ENCODE peak calls at places on chromosomes 13 and 19, in four cellular contexts. U, T, D and J are unnamed samples.

GRCh38 chr13:36166051-36166450 is 34.9 kb upstream of the DCLK1 start:
- DNase-seq in U (no peak), T (no peak), D (no peak), J (no peak)

GRCh38 chr13:51644649-51645048 is 60.4 kb downstream of the WDFY2 start:
- DNase-seq in U (no peak), T (peak), D (no peak), J (peak)

GRCh38 chr19:32642771-32643170 is 32.2 kb downstream of the ANKRD27 start:
- DNase-seq in U (no peak), T (no peak), D (no peak), J (no peak)

GRCh38 chr19:42628411-42629135 is 33.8 kb upstream of the CEACAM8 start:
- DNase-seq in U (no peak), T (no peak), D (no peak), J (no peak)

GRCh38 chr13:100363874-100364273 is 224.7 kb downstream of the GGACT start:
- DNase-seq in U (no peak), T (peak), D (no peak), J (peak)

GRCh38 chr13:106400282-106400681 is 135.2 kb downstream of the EFNB2 start:
- DNase-seq in U (no peak), T (no peak), D (no peak), J (no peak)

GRCh38 chr19:40466219-40467006 is at the start of gene SPTBN4:
- DNase-seq in U (no peak), T (no peak), D (no peak), J (no peak)

GRCh38 chr13:40388617-40389016 is 277.8 kb downstream of the FOXO1 start:
- DNase-seq in U (no peak), T (no peak), D (no peak), J (peak)

GRCh38 chr19:55473613-55474012 is 2.8 kb upstream of the ZNF628 start:
- DNase-seq in U (no peak), T (no peak), D (no peak), J (no peak)

GRCh38 chr19:8320564-8321066 is 560 bp downstream of the NDUFA7 start:
- DNase-seq in U (no peak), T (no peak), D (no peak), J (no peak)

GRCh38 chr19:18992696-18993095 is 40.6 kb downstream of the SUGP2 start:
- DNase-seq in U (no peak), T (no peak), D (no peak), J (no peak)

GRCh38 chr19:18998276-18998675 is 35.0 kb downstream of the SUGP2 start:
- DNase-seq in U (no peak), T (no peak), D (no peak), J (no peak)

GRCh38 chr19:18996351-18996750 is 37.0 kb downstream of the SUGP2 start:
- DNase-seq in U (no peak), T (no peak), D (no peak), J (no peak)

GRCh38 chr19:18996796-18997394 is 36.4 kb downstream of the SUGP2 start:
- DNase-seq in U (no peak), T (no peak), D (no peak), J (no peak)

GRCh38 chr19:18995804-18996241 is 37.5 kb downstream of the SUGP2 start:
- DNase-seq in U (no peak), T (peak), D (peak), J (peak)
- TF ChIP-seq CTCF in U (no peak), T (peak), D (peak), J (peak)

DNA sequence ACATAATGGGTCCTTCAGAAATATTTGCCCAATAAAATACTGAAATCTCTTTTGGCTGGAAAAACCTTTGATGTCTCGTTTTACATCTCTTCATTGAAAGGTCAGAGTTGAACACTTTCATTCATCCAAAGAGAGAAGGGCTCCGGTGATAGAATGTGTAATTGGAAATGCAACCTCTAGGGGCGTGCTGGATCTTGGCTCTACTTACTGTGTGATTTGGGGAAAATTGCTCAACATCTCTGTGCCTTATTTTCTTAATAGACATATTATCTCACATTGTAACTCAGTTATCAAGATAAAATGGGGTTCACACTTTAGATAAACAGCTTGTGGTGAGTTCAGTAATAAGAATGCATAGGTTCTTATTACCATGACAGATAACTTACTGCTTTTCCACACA is 1444.1 kb downstream of the SLITRK5 start:
- DNase-seq in U (no peak), T (no peak), D (no peak), J (no peak)
- TF ChIP-seq CTCF in U (peak), T (peak), D (no peak), J (peak)

DNA sequence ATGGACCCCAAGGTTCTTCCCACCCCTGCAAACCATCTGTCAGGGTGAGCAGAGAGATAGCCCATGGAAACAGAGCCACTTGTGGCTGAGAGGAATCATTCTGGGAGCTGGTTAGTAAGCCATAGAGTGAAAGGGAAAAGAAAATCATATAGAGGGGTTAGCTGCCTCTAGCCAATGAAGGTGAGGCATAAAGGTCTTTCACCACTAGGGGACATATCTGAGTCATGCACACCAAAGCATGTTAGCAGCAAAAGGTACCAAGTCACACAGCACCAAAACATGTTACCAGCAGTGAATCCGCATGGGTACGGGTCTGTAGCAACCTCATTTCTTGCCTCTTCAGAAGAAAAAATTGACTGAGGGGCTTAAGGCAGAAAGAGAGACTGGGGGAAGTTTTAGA is 76.7 kb upstream of the ZNF43 start:
- DNase-seq in U (no peak), T (no peak), D (no peak), J (no peak)
- TF ChIP-seq CTCF in U (no peak), T (no peak), D (no peak), J (peak)

GRCh38 chr19:10332158-10332964 is 968 bp downstream of the RAVER1 start:
- DNase-seq in U (no peak), T (no peak), D (no peak), J (no peak)

GRCh38 chr19:10335149-10336053 is 2.1 kb upstream of the RAVER1 start:
- DNase-seq in U (no peak), T (no peak), D (no peak), J (no peak)

GRCh38 chr19:10333758-10334339 is 520 bp upstream of the RAVER1 start:
- DNase-seq in U (no peak), T (no peak), D (no peak), J (peak)

GRCh38 chr19:10334340-10335148 is 1.2 kb upstream of the RAVER1 start:
- DNase-seq in U (peak), T (peak), D (peak), J (peak)

DNA sequence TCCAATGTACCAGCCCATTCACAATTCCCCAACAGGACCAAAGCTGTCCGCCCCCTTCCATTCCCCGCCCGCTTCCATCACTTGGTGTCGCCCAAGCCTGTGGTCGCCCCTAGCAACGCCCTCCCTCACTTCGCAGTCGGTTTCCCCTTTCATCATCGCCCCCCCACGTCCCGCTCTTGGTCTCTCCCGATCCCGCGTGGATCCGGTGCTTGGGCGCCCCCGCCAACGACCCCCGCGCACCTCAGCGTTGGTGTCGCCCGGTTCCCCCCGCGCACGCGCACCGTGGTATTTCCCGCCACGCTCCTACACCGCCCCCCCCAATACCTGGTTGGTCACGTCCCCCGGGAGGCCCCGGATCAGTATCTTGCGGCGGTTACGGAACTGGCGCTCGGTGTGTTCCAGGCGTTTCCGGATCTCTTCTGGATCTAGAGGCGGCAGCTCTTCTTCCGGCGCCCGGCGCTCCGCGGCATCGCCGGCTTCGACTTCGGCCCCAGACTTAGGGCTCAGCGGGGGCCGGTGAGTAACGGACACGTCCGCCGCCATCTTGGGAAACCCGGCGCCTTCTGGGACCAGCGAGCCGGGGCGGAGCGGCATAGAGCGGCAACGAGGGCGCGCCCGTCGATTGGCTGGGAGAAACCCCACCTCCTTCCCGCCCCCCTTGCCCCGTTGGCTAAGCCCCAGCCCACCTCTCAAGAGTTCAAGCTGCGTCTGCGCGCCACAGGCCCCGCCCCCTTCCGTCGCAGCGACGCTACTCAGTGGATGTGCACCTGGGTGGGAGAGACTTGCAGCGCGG is at the start of gene RAVER1:
- DNase-seq in U (peak), T (peak), D (peak), J (peak)
- TF ChIP-seq CTCF in U (no peak), T (no peak), D (no peak), J (no peak)

GRCh38 chr13:110340812-110341444 is 33.8 kb downstream of the COL4A2 start:
- DNase-seq in U (no peak), T (peak), D (peak), J (peak)

GRCh38 chr13:110343241-110343865 is 36.3 kb downstream of the COL4A2 start:
- DNase-seq in U (no peak), T (no peak), D (peak), J (no peak)

GRCh38 chr13:110344320-110344719 is 37.2 kb downstream of the COL4A2 start:
- DNase-seq in U (no peak), T (no peak), D (no peak), J (no peak)

GRCh38 chr13:110341445-110342247 is 34.6 kb downstream of the COL4A2 start:
- DNase-seq in U (no peak), T (peak), D (no peak), J (no peak)

DNA sequence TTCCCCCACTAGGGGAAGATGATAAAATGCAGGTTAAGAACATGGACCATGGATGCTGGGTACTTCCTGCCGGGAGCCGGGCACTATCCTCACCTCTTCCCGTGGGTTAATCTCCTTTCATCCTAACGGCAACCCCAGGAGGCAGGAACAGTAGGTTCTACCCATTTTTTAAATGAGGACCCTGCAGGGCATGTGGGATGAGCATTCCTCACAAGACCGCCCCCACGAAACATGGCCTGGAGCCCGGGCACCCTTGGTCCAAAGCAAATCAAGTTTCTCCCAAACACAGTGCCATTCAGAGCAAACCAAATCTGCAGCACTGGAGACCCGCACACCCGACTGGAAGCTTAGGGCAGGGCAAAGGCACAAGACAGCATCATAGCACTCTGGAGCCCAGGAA is 35.4 kb downstream of the COL4A2 start:
- DNase-seq in U (no peak), T (no peak), D (no peak), J (no peak)
- TF ChIP-seq CTCF in U (no peak), T (no peak), D (no peak), J (no peak)

GRCh38 chr19:7104783-7105447 is 35.4 kb downstream of the ZNF557 start:
- DNase-seq in U (no peak), T (no peak), D (no peak), J (no peak)
- TF ChIP-seq CTCF in U (no peak), T (no peak), D (no peak), J (no peak)

GRCh38 chr19:920051-920857 is 3.1 kb downstream of the KISS1R start:
- DNase-seq in U (no peak), T (peak), D (no peak), J (no peak)
- TF ChIP-seq CTCF in U (no peak), T (no peak), D (no peak), J (no peak)

GRCh38 chr13:112761701-112762689 is 72.2 kb downstream of the ATP11A start:
- DNase-seq in U (no peak), T (peak), D (no peak), J (no peak)
- TF ChIP-seq CTCF in U (no peak), T (no peak), D (no peak), J (no peak)